ENCODE peak calls at places on chromosomes 1 and 21, in six cellular contexts. A, M, E, B, I and X are unnamed samples.

GRCh38 chr1:238404921-238405320 is 514.2 kb upstream of the ZP4 start:
- DNase-seq in B (no peak), A (no peak), M (no peak), I (no peak), E (no peak), X (no peak)

GRCh38 chr1:21106709-21107108 is 70.0 kb downstream of the EIF4G3 start:
- DNase-seq in I (no peak), A (no peak), E (no peak), M (no peak), B (no peak), X (no peak)

GRCh38 chr21:45467221-45467779 is 62.3 kb downstream of the COL18A1 start:
- DNase-seq in A (no peak), I (no peak), E (no peak), B (no peak), M (no peak), X (no peak)

GRCh38 chr1:116287341-116288200 is 85.5 kb upstream of the ATP1A1 start:
- DNase-seq in E (no peak), B (no peak), I (no peak), A (no peak), M (no peak), X (no peak)

GRCh38 chr1:5898266-5898665 is 94.0 kb downstream of the NPHP4 start:
- DNase-seq in E (no peak), I (no peak), M (no peak), A (no peak), B (no peak), X (no peak)

GRCh38 chr1:218376722-218377121 is 31.6 kb downstream of the TGFB2 start:
- DNase-seq in M (no peak), A (no peak), B (no peak), E (no peak), I (no peak), X (no peak)

GRCh38 chr1:159986093-159986492 is 32.1 kb upstream of the SLAMF9 start:
- DNase-seq in A (no peak), M (no peak), I (no peak), E (no peak), B (no peak), X (no peak)

GRCh38 chr1:228655796-228656394 is 79.4 kb upstream of the RHOU start:
- DNase-seq in M (no peak), E (no peak), B (no peak), I (no peak), A (no peak), X (no peak)

GRCh38 chr1:210853276-210853675 is 280.7 kb downstream of the KCNH1 start:
- DNase-seq in M (no peak), B (no peak), E (no peak), I (no peak), A (no peak), X (no peak)